ENCODE peak calls at places on chromosomes 11 and 22, in ten cellular contexts. One of them, this sample, is unnamed.

GRCh38 chr22:22378446-22379415 is 129.8 kb downstream of the ZNF280B start:
- ATAC-seq in activated T-cell treated with anti-CD3 and anti-CD28 coated beads, Interleukin-2, amount 50 U/mL, for 4 hours: no peak
- ATAC-seq in T-cell: no peak
- ATAC-seq in heart left ventricle: no peak
- ATAC-seq in body of pancreas: no peak
- ATAC-seq in CD8-positive, alpha-beta T cell: no peak
- ATAC-seq in activated naive CD8-positive, alpha-beta T cell treated with anti-CD3 and anti-CD28 coated beads, Interleukin-2, amount 50 U/mL, for 24 hours: no peak
- ATAC-seq in Right ventricle myocardium superior: no peak
- ATAC-seq in activated B cell treated with CpG ODN at 0.5 μM for 24 hours: no peak
- ATAC-seq in activated CD4-positive, alpha-beta T cell treated with anti-CD3 and anti-CD28 coated beads for 36 hours: no peak
- ATAC-seq in this sample: no peak

GRCh38 chr11:5556596-5557188 is 8.4 kb upstream of the OR52H1 start:
- ATAC-seq in CD8-positive, alpha-beta T cell: no peak
- ATAC-seq in body of pancreas: no peak
- ATAC-seq in activated T-cell treated with anti-CD3 and anti-CD28 coated beads, Interleukin-2, amount 50 U/mL, for 4 hours: no peak
- ATAC-seq in activated naive CD8-positive, alpha-beta T cell treated with anti-CD3 and anti-CD28 coated beads, Interleukin-2, amount 50 U/mL, for 24 hours: no peak
- ATAC-seq in heart left ventricle: no peak
- ATAC-seq in Right ventricle myocardium superior: no peak
- ATAC-seq in activated CD4-positive, alpha-beta T cell treated with anti-CD3 and anti-CD28 coated beads for 36 hours: no peak
- ATAC-seq in activated B cell treated with CpG ODN at 0.5 μM for 24 hours: no peak
- ATAC-seq in T-cell: no peak
- ATAC-seq in this sample: no peak

GRCh38 chr11:108854366-108854765 is 189.5 kb downstream of the DDX10 start:
- ATAC-seq in T-cell: peak
- ATAC-seq in activated naive CD8-positive, alpha-beta T cell treated with anti-CD3 and anti-CD28 coated beads, Interleukin-2, amount 50 U/mL, for 24 hours: peak
- ATAC-seq in heart left ventricle: no peak
- ATAC-seq in activated T-cell treated with anti-CD3 and anti-CD28 coated beads, Interleukin-2, amount 50 U/mL, for 4 hours: peak
- ATAC-seq in body of pancreas: no peak
- ATAC-seq in CD8-positive, alpha-beta T cell: peak
- ATAC-seq in activated CD4-positive, alpha-beta T cell treated with anti-CD3 and anti-CD28 coated beads for 36 hours: peak
- ATAC-seq in Right ventricle myocardium superior: no peak
- ATAC-seq in activated B cell treated with CpG ODN at 0.5 μM for 24 hours: peak
- ATAC-seq in this sample: peak

GRCh38 chr11:17986007-17986710 is 26.7 kb downstream of the SERGEF start:
- ATAC-seq in body of pancreas: peak
- ATAC-seq in activated naive CD8-positive, alpha-beta T cell treated with anti-CD3 and anti-CD28 coated beads, Interleukin-2, amount 50 U/mL, for 24 hours: peak
- ATAC-seq in activated CD4-positive, alpha-beta T cell treated with anti-CD3 and anti-CD28 coated beads for 36 hours: no peak
- ATAC-seq in Right ventricle myocardium superior: peak
- ATAC-seq in activated B cell treated with CpG ODN at 0.5 μM for 24 hours: no peak
- ATAC-seq in heart left ventricle: peak
- ATAC-seq in T-cell: no peak
- ATAC-seq in activated T-cell treated with anti-CD3 and anti-CD28 coated beads, Interleukin-2, amount 50 U/mL, for 4 hours: no peak
- ATAC-seq in CD8-positive, alpha-beta T cell: no peak
- ATAC-seq in this sample: peak

GRCh38 chr11:63945482-63946163 is 6.8 kb downstream of the NAA40 start:
- ATAC-seq in activated CD4-positive, alpha-beta T cell treated with anti-CD3 and anti-CD28 coated beads for 36 hours: peak
- ATAC-seq in activated T-cell treated with anti-CD3 and anti-CD28 coated beads, Interleukin-2, amount 50 U/mL, for 4 hours: peak
- ATAC-seq in activated naive CD8-positive, alpha-beta T cell treated with anti-CD3 and anti-CD28 coated beads, Interleukin-2, amount 50 U/mL, for 24 hours: no peak
- ATAC-seq in T-cell: peak
- ATAC-seq in Right ventricle myocardium superior: peak
- ATAC-seq in activated B cell treated with CpG ODN at 0.5 μM for 24 hours: peak
- ATAC-seq in CD8-positive, alpha-beta T cell: peak
- ATAC-seq in heart left ventricle: peak
- ATAC-seq in body of pancreas: peak
- ATAC-seq in this sample: peak

GRCh38 chr22:44710474-44711235 is 8.7 kb downstream of the PRR5 start:
- ATAC-seq in Right ventricle myocardium superior: no peak
- ATAC-seq in activated T-cell treated with anti-CD3 and anti-CD28 coated beads, Interleukin-2, amount 50 U/mL, for 4 hours: peak
- ATAC-seq in activated naive CD8-positive, alpha-beta T cell treated with anti-CD3 and anti-CD28 coated beads, Interleukin-2, amount 50 U/mL, for 24 hours: peak
- ATAC-seq in body of pancreas: no peak
- ATAC-seq in heart left ventricle: no peak
- ATAC-seq in CD8-positive, alpha-beta T cell: peak
- ATAC-seq in activated CD4-positive, alpha-beta T cell treated with anti-CD3 and anti-CD28 coated beads for 36 hours: peak
- ATAC-seq in activated B cell treated with CpG ODN at 0.5 μM for 24 hours: peak
- ATAC-seq in T-cell: peak
- ATAC-seq in this sample: no peak

GRCh38 chr11:110243804-110244203 is 52.6 kb downstream of the RDX start:
- ATAC-seq in activated B cell treated with CpG ODN at 0.5 μM for 24 hours: no peak
- ATAC-seq in activated T-cell treated with anti-CD3 and anti-CD28 coated beads, Interleukin-2, amount 50 U/mL, for 4 hours: no peak
- ATAC-seq in activated naive CD8-positive, alpha-beta T cell treated with anti-CD3 and anti-CD28 coated beads, Interleukin-2, amount 50 U/mL, for 24 hours: no peak
- ATAC-seq in Right ventricle myocardium superior: no peak
- ATAC-seq in body of pancreas: no peak
- ATAC-seq in T-cell: no peak
- ATAC-seq in activated CD4-positive, alpha-beta T cell treated with anti-CD3 and anti-CD28 coated beads for 36 hours: no peak
- ATAC-seq in CD8-positive, alpha-beta T cell: no peak
- ATAC-seq in heart left ventricle: no peak
- ATAC-seq in this sample: no peak

GRCh38 chr11:128552783-128553661 is 34.3 kb downstream of the ETS1 start:
- ATAC-seq in activated naive CD8-positive, alpha-beta T cell treated with anti-CD3 and anti-CD28 coated beads, Interleukin-2, amount 50 U/mL, for 24 hours: peak
- ATAC-seq in activated T-cell treated with anti-CD3 and anti-CD28 coated beads, Interleukin-2, amount 50 U/mL, for 4 hours: peak
- ATAC-seq in activated CD4-positive, alpha-beta T cell treated with anti-CD3 and anti-CD28 coated beads for 36 hours: peak
- ATAC-seq in heart left ventricle: no peak
- ATAC-seq in CD8-positive, alpha-beta T cell: no peak
- ATAC-seq in activated B cell treated with CpG ODN at 0.5 μM for 24 hours: peak
- ATAC-seq in Right ventricle myocardium superior: peak
- ATAC-seq in T-cell: no peak
- ATAC-seq in body of pancreas: no peak
- ATAC-seq in this sample: no peak

GRCh38 chr22:41499624-41500280 is 30.8 kb downstream of the ACO2 start:
- ATAC-seq in Right ventricle myocardium superior: peak
- ATAC-seq in CD8-positive, alpha-beta T cell: no peak
- ATAC-seq in T-cell: no peak
- ATAC-seq in heart left ventricle: peak
- ATAC-seq in activated T-cell treated with anti-CD3 and anti-CD28 coated beads, Interleukin-2, amount 50 U/mL, for 4 hours: no peak
- ATAC-seq in activated B cell treated with CpG ODN at 0.5 μM for 24 hours: no peak
- ATAC-seq in activated naive CD8-positive, alpha-beta T cell treated with anti-CD3 and anti-CD28 coated beads, Interleukin-2, amount 50 U/mL, for 24 hours: no peak
- ATAC-seq in activated CD4-positive, alpha-beta T cell treated with anti-CD3 and anti-CD28 coated beads for 36 hours: no peak
- ATAC-seq in body of pancreas: no peak
- ATAC-seq in this sample: no peak

GRCh38 chr22:47558828-47559700 is 796.6 kb downstream of the TBC1D22A start:
- ATAC-seq in body of pancreas: no peak
- ATAC-seq in Right ventricle myocardium superior: no peak
- ATAC-seq in activated naive CD8-positive, alpha-beta T cell treated with anti-CD3 and anti-CD28 coated beads, Interleukin-2, amount 50 U/mL, for 24 hours: no peak
- ATAC-seq in activated T-cell treated with anti-CD3 and anti-CD28 coated beads, Interleukin-2, amount 50 U/mL, for 4 hours: no peak
- ATAC-seq in activated B cell treated with CpG ODN at 0.5 μM for 24 hours: no peak
- ATAC-seq in T-cell: no peak
- ATAC-seq in CD8-positive, alpha-beta T cell: no peak
- ATAC-seq in heart left ventricle: no peak
- ATAC-seq in activated CD4-positive, alpha-beta T cell treated with anti-CD3 and anti-CD28 coated beads for 36 hours: no peak
- ATAC-seq in this sample: no peak

GRCh38 chr22:40221055-40221414 is 43.3 kb downstream of the TNRC6B start:
- ATAC-seq in activated CD4-positive, alpha-beta T cell treated with anti-CD3 and anti-CD28 coated beads for 36 hours: no peak
- ATAC-seq in heart left ventricle: no peak
- ATAC-seq in CD8-positive, alpha-beta T cell: no peak
- ATAC-seq in activated naive CD8-positive, alpha-beta T cell treated with anti-CD3 and anti-CD28 coated beads, Interleukin-2, amount 50 U/mL, for 24 hours: no peak
- ATAC-seq in body of pancreas: no peak
- ATAC-seq in activated T-cell treated with anti-CD3 and anti-CD28 coated beads, Interleukin-2, amount 50 U/mL, for 4 hours: no peak
- ATAC-seq in T-cell: no peak
- ATAC-seq in Right ventricle myocardium superior: peak
- ATAC-seq in activated B cell treated with CpG ODN at 0.5 μM for 24 hours: no peak
- ATAC-seq in this sample: no peak

GRCh38 chr11:96333076-96333744 is 9.8 kb downstream of the MAML2 start:
- ATAC-seq in activated naive CD8-positive, alpha-beta T cell treated with anti-CD3 and anti-CD28 coated beads, Interleukin-2, amount 50 U/mL, for 24 hours: no peak
- ATAC-seq in activated CD4-positive, alpha-beta T cell treated with anti-CD3 and anti-CD28 coated beads for 36 hours: no peak
- ATAC-seq in heart left ventricle: no peak
- ATAC-seq in activated B cell treated with CpG ODN at 0.5 μM for 24 hours: no peak
- ATAC-seq in CD8-positive, alpha-beta T cell: no peak
- ATAC-seq in T-cell: no peak
- ATAC-seq in body of pancreas: no peak
- ATAC-seq in Right ventricle myocardium superior: no peak
- ATAC-seq in activated T-cell treated with anti-CD3 and anti-CD28 coated beads, Interleukin-2, amount 50 U/mL, for 4 hours: no peak
- ATAC-seq in this sample: no peak

GRCh38 chr11:14971865-14972580 is at the start of gene CALCA:
- ATAC-seq in CD8-positive, alpha-beta T cell: no peak
- ATAC-seq in activated B cell treated with CpG ODN at 0.5 μM for 24 hours: no peak
- ATAC-seq in T-cell: no peak
- ATAC-seq in activated CD4-positive, alpha-beta T cell treated with anti-CD3 and anti-CD28 coated beads for 36 hours: no peak
- ATAC-seq in activated T-cell treated with anti-CD3 and anti-CD28 coated beads, Interleukin-2, amount 50 U/mL, for 4 hours: no peak
- ATAC-seq in Right ventricle myocardium superior: no peak
- ATAC-seq in heart left ventricle: no peak
- ATAC-seq in body of pancreas: no peak
- ATAC-seq in activated naive CD8-positive, alpha-beta T cell treated with anti-CD3 and anti-CD28 coated beads, Interleukin-2, amount 50 U/mL, for 24 hours: no peak
- ATAC-seq in this sample: no peak

GRCh38 chr11:77557553-77557952 is 32.2 kb upstream of the AQP11 start:
- ATAC-seq in T-cell: no peak
- ATAC-seq in body of pancreas: no peak
- ATAC-seq in activated T-cell treated with anti-CD3 and anti-CD28 coated beads, Interleukin-2, amount 50 U/mL, for 4 hours: no peak
- ATAC-seq in activated B cell treated with CpG ODN at 0.5 μM for 24 hours: no peak
- ATAC-seq in heart left ventricle: no peak
- ATAC-seq in CD8-positive, alpha-beta T cell: no peak
- ATAC-seq in activated naive CD8-positive, alpha-beta T cell treated with anti-CD3 and anti-CD28 coated beads, Interleukin-2, amount 50 U/mL, for 24 hours: no peak
- ATAC-seq in Right ventricle myocardium superior: no peak
- ATAC-seq in activated CD4-positive, alpha-beta T cell treated with anti-CD3 and anti-CD28 coated beads for 36 hours: no peak
- ATAC-seq in this sample: peak

GRCh38 chr22:37728620-37729019 is 31.8 kb downstream of the TRIOBP start:
- ATAC-seq in Right ventricle myocardium superior: peak
- ATAC-seq in activated CD4-positive, alpha-beta T cell treated with anti-CD3 and anti-CD28 coated beads for 36 hours: peak
- ATAC-seq in activated naive CD8-positive, alpha-beta T cell treated with anti-CD3 and anti-CD28 coated beads, Interleukin-2, amount 50 U/mL, for 24 hours: no peak
- ATAC-seq in heart left ventricle: no peak
- ATAC-seq in activated B cell treated with CpG ODN at 0.5 μM for 24 hours: no peak
- ATAC-seq in T-cell: no peak
- ATAC-seq in activated T-cell treated with anti-CD3 and anti-CD28 coated beads, Interleukin-2, amount 50 U/mL, for 4 hours: no peak
- ATAC-seq in body of pancreas: no peak
- ATAC-seq in CD8-positive, alpha-beta T cell: no peak
- ATAC-seq in this sample: no peak

GRCh38 chr11:2447253-2447950 is 2.6 kb downstream of the KCNQ1 start:
- ATAC-seq in activated T-cell treated with anti-CD3 and anti-CD28 coated beads, Interleukin-2, amount 50 U/mL, for 4 hours: no peak
- ATAC-seq in activated naive CD8-positive, alpha-beta T cell treated with anti-CD3 and anti-CD28 coated beads, Interleukin-2, amount 50 U/mL, for 24 hours: no peak
- ATAC-seq in body of pancreas: no peak
- ATAC-seq in T-cell: no peak
- ATAC-seq in activated CD4-positive, alpha-beta T cell treated with anti-CD3 and anti-CD28 coated beads for 36 hours: no peak
- ATAC-seq in activated B cell treated with CpG ODN at 0.5 μM for 24 hours: no peak
- ATAC-seq in Right ventricle myocardium superior: no peak
- ATAC-seq in CD8-positive, alpha-beta T cell: no peak
- ATAC-seq in heart left ventricle: no peak
- ATAC-seq in this sample: no peak

GRCh38 chr11:4680341-4680740 is 17.3 kb downstream of the OR51E2 start:
- ATAC-seq in T-cell: no peak
- ATAC-seq in heart left ventricle: no peak
- ATAC-seq in activated B cell treated with CpG ODN at 0.5 μM for 24 hours: no peak
- ATAC-seq in activated CD4-positive, alpha-beta T cell treated with anti-CD3 and anti-CD28 coated beads for 36 hours: no peak
- ATAC-seq in body of pancreas: no peak
- ATAC-seq in activated naive CD8-positive, alpha-beta T cell treated with anti-CD3 and anti-CD28 coated beads, Interleukin-2, amount 50 U/mL, for 24 hours: no peak
- ATAC-seq in activated T-cell treated with anti-CD3 and anti-CD28 coated beads, Interleukin-2, amount 50 U/mL, for 4 hours: no peak
- ATAC-seq in Right ventricle myocardium superior: no peak
- ATAC-seq in CD8-positive, alpha-beta T cell: no peak
- ATAC-seq in this sample: no peak

GRCh38 chr11:112156594-112157273 is 7.2 kb downstream of the IL18 start:
- ATAC-seq in Right ventricle myocardium superior: no peak
- ATAC-seq in T-cell: no peak
- ATAC-seq in activated naive CD8-positive, alpha-beta T cell treated with anti-CD3 and anti-CD28 coated beads, Interleukin-2, amount 50 U/mL, for 24 hours: no peak
- ATAC-seq in body of pancreas: peak
- ATAC-seq in activated T-cell treated with anti-CD3 and anti-CD28 coated beads, Interleukin-2, amount 50 U/mL, for 4 hours: no peak
- ATAC-seq in CD8-positive, alpha-beta T cell: no peak
- ATAC-seq in activated CD4-positive, alpha-beta T cell treated with anti-CD3 and anti-CD28 coated beads for 36 hours: no peak
- ATAC-seq in activated B cell treated with CpG ODN at 0.5 μM for 24 hours: no peak
- ATAC-seq in heart left ventricle: no peak
- ATAC-seq in this sample: peak

GRCh38 chr11:69022268-69022667 is 9.2 kb upstream of the MRGPRF start:
- ATAC-seq in CD8-positive, alpha-beta T cell: no peak
- ATAC-seq in heart left ventricle: no peak
- ATAC-seq in T-cell: no peak
- ATAC-seq in activated CD4-positive, alpha-beta T cell treated with anti-CD3 and anti-CD28 coated beads for 36 hours: no peak
- ATAC-seq in Right ventricle myocardium superior: no peak
- ATAC-seq in activated naive CD8-positive, alpha-beta T cell treated with anti-CD3 and anti-CD28 coated beads, Interleukin-2, amount 50 U/mL, for 24 hours: no peak
- ATAC-seq in body of pancreas: no peak
- ATAC-seq in activated B cell treated with CpG ODN at 0.5 μM for 24 hours: no peak
- ATAC-seq in activated T-cell treated with anti-CD3 and anti-CD28 coated beads, Interleukin-2, amount 50 U/mL, for 4 hours: no peak
- ATAC-seq in this sample: no peak

GRCh38 chr11:7527029-7527428 is 13.2 kb downstream of the PPFIBP2 start:
- ATAC-seq in activated CD4-positive, alpha-beta T cell treated with anti-CD3 and anti-CD28 coated beads for 36 hours: peak
- ATAC-seq in body of pancreas: no peak
- ATAC-seq in heart left ventricle: no peak
- ATAC-seq in activated B cell treated with CpG ODN at 0.5 μM for 24 hours: no peak
- ATAC-seq in T-cell: peak
- ATAC-seq in CD8-positive, alpha-beta T cell: peak
- ATAC-seq in Right ventricle myocardium superior: no peak
- ATAC-seq in activated T-cell treated with anti-CD3 and anti-CD28 coated beads, Interleukin-2, amount 50 U/mL, for 4 hours: peak
- ATAC-seq in activated naive CD8-positive, alpha-beta T cell treated with anti-CD3 and anti-CD28 coated beads, Interleukin-2, amount 50 U/mL, for 24 hours: peak
- ATAC-seq in this sample: no peak

GRCh38 chr11:21398195-21398594 is 728.8 kb downstream of the NELL1 start:
- ATAC-seq in T-cell: no peak
- ATAC-seq in body of pancreas: no peak
- ATAC-seq in Right ventricle myocardium superior: no peak
- ATAC-seq in CD8-positive, alpha-beta T cell: no peak
- ATAC-seq in activated T-cell treated with anti-CD3 and anti-CD28 coated beads, Interleukin-2, amount 50 U/mL, for 4 hours: no peak
- ATAC-seq in activated CD4-positive, alpha-beta T cell treated with anti-CD3 and anti-CD28 coated beads for 36 hours: no peak
- ATAC-seq in activated naive CD8-positive, alpha-beta T cell treated with anti-CD3 and anti-CD28 coated beads, Interleukin-2, amount 50 U/mL, for 24 hours: no peak
- ATAC-seq in activated B cell treated with CpG ODN at 0.5 μM for 24 hours: no peak
- ATAC-seq in heart left ventricle: no peak
- ATAC-seq in this sample: no peak

GRCh38 chr11:10823152-10823579 is 14.4 kb upstream of the EIF4G2 start:
- ATAC-seq in activated naive CD8-positive, alpha-beta T cell treated with anti-CD3 and anti-CD28 coated beads, Interleukin-2, amount 50 U/mL, for 24 hours: no peak
- ATAC-seq in CD8-positive, alpha-beta T cell: no peak
- ATAC-seq in T-cell: no peak
- ATAC-seq in activated CD4-positive, alpha-beta T cell treated with anti-CD3 and anti-CD28 coated beads for 36 hours: no peak
- ATAC-seq in heart left ventricle: no peak
- ATAC-seq in activated B cell treated with CpG ODN at 0.5 μM for 24 hours: no peak
- ATAC-seq in activated T-cell treated with anti-CD3 and anti-CD28 coated beads, Interleukin-2, amount 50 U/mL, for 4 hours: no peak
- ATAC-seq in body of pancreas: peak
- ATAC-seq in Right ventricle myocardium superior: no peak
- ATAC-seq in this sample: no peak

GRCh38 chr11:120227228-120227852 is 12.6 kb upstream of the POU2F3 start:
- ATAC-seq in heart left ventricle: no peak
- ATAC-seq in activated B cell treated with CpG ODN at 0.5 μM for 24 hours: no peak
- ATAC-seq in Right ventricle myocardium superior: no peak
- ATAC-seq in T-cell: no peak
- ATAC-seq in activated CD4-positive, alpha-beta T cell treated with anti-CD3 and anti-CD28 coated beads for 36 hours: no peak
- ATAC-seq in activated naive CD8-positive, alpha-beta T cell treated with anti-CD3 and anti-CD28 coated beads, Interleukin-2, amount 50 U/mL, for 24 hours: no peak
- ATAC-seq in CD8-positive, alpha-beta T cell: no peak
- ATAC-seq in body of pancreas: no peak
- ATAC-seq in activated T-cell treated with anti-CD3 and anti-CD28 coated beads, Interleukin-2, amount 50 U/mL, for 4 hours: no peak
- ATAC-seq in this sample: no peak

GRCh38 chr22:40502919-40503318 is 132.5 kb downstream of the SGSM3 start:
- ATAC-seq in T-cell: peak
- ATAC-seq in activated CD4-positive, alpha-beta T cell treated with anti-CD3 and anti-CD28 coated beads for 36 hours: peak
- ATAC-seq in Right ventricle myocardium superior: no peak
- ATAC-seq in activated B cell treated with CpG ODN at 0.5 μM for 24 hours: no peak
- ATAC-seq in CD8-positive, alpha-beta T cell: peak
- ATAC-seq in heart left ventricle: no peak
- ATAC-seq in body of pancreas: no peak
- ATAC-seq in activated naive CD8-positive, alpha-beta T cell treated with anti-CD3 and anti-CD28 coated beads, Interleukin-2, amount 50 U/mL, for 24 hours: no peak
- ATAC-seq in activated T-cell treated with anti-CD3 and anti-CD28 coated beads, Interleukin-2, amount 50 U/mL, for 4 hours: peak
- ATAC-seq in this sample: no peak

GRCh38 chr22:25759825-25760231 is 17.8 kb downstream of the MYO18B start:
- ATAC-seq in body of pancreas: peak
- ATAC-seq in activated B cell treated with CpG ODN at 0.5 μM for 24 hours: no peak
- ATAC-seq in activated naive CD8-positive, alpha-beta T cell treated with anti-CD3 and anti-CD28 coated beads, Interleukin-2, amount 50 U/mL, for 24 hours: no peak
- ATAC-seq in activated T-cell treated with anti-CD3 and anti-CD28 coated beads, Interleukin-2, amount 50 U/mL, for 4 hours: no peak
- ATAC-seq in Right ventricle myocardium superior: no peak
- ATAC-seq in T-cell: no peak
- ATAC-seq in CD8-positive, alpha-beta T cell: no peak
- ATAC-seq in heart left ventricle: no peak
- ATAC-seq in activated CD4-positive, alpha-beta T cell treated with anti-CD3 and anti-CD28 coated beads for 36 hours: no peak
- ATAC-seq in this sample: peak

GRCh38 chr22:21020802-21021429 is 6.0 kb downstream of the P2RX6 start:
- ATAC-seq in activated CD4-positive, alpha-beta T cell treated with anti-CD3 and anti-CD28 coated beads for 36 hours: peak
- ATAC-seq in CD8-positive, alpha-beta T cell: peak
- ATAC-seq in activated T-cell treated with anti-CD3 and anti-CD28 coated beads, Interleukin-2, amount 50 U/mL, for 4 hours: no peak
- ATAC-seq in activated naive CD8-positive, alpha-beta T cell treated with anti-CD3 and anti-CD28 coated beads, Interleukin-2, amount 50 U/mL, for 24 hours: peak
- ATAC-seq in heart left ventricle: no peak
- ATAC-seq in activated B cell treated with CpG ODN at 0.5 μM for 24 hours: peak
- ATAC-seq in Right ventricle myocardium superior: no peak
- ATAC-seq in body of pancreas: no peak
- ATAC-seq in T-cell: no peak
- ATAC-seq in this sample: peak

GRCh38 chr11:86492370-86493030 is 117.8 kb downstream of the CCDC81 start:
- ATAC-seq in activated B cell treated with CpG ODN at 0.5 μM for 24 hours: no peak
- ATAC-seq in activated T-cell treated with anti-CD3 and anti-CD28 coated beads, Interleukin-2, amount 50 U/mL, for 4 hours: no peak
- ATAC-seq in body of pancreas: no peak
- ATAC-seq in activated CD4-positive, alpha-beta T cell treated with anti-CD3 and anti-CD28 coated beads for 36 hours: no peak
- ATAC-seq in T-cell: no peak
- ATAC-seq in Right ventricle myocardium superior: peak
- ATAC-seq in activated naive CD8-positive, alpha-beta T cell treated with anti-CD3 and anti-CD28 coated beads, Interleukin-2, amount 50 U/mL, for 24 hours: peak
- ATAC-seq in CD8-positive, alpha-beta T cell: no peak
- ATAC-seq in heart left ventricle: peak
- ATAC-seq in this sample: no peak

GRCh38 chr11:12079726-12080556 is 30.4 kb upstream of the MICAL2 start:
- ATAC-seq in activated naive CD8-positive, alpha-beta T cell treated with anti-CD3 and anti-CD28 coated beads, Interleukin-2, amount 50 U/mL, for 24 hours: no peak
- ATAC-seq in body of pancreas: peak
- ATAC-seq in activated B cell treated with CpG ODN at 0.5 μM for 24 hours: no peak
- ATAC-seq in Right ventricle myocardium superior: peak
- ATAC-seq in activated T-cell treated with anti-CD3 and anti-CD28 coated beads, Interleukin-2, amount 50 U/mL, for 4 hours: no peak
- ATAC-seq in CD8-positive, alpha-beta T cell: no peak
- ATAC-seq in activated CD4-positive, alpha-beta T cell treated with anti-CD3 and anti-CD28 coated beads for 36 hours: no peak
- ATAC-seq in heart left ventricle: peak
- ATAC-seq in T-cell: no peak
- ATAC-seq in this sample: peak